ENCODE peak calls at places on chromosome 5, in five cellular contexts. P is endothelial cell of umbilical vein, K is epithelial cell of esophagus, L is glutamatergic neuron, E is right lobe of liver. Y is an unnamed sample.

GRCh38 chr5:132493241-132493640 is 2.7 kb upstream of the IRF1 start:
- DNase-seq in K (no peak), L (no peak), P (no peak), E (no peak), Y (no peak)

GRCh38 chr5:170504598-170505266 is 912 bp downstream of the KCNIP1 start:
- DNase-seq in K (no peak), E (no peak), L (no peak), P (no peak), Y (no peak)

GRCh38 chr5:43523662-43524072 is 8.7 kb upstream of the C5orf34 start:
- DNase-seq in K (no peak), P (no peak), L (no peak), E (no peak), Y (no peak)

GRCh38 chr5:148968311-148968710 is 94.6 kb downstream of the SH3TC2 start:
- DNase-seq in K (no peak), P (no peak), E (no peak), L (no peak), Y (no peak)

GRCh38 chr5:67094476-67095300 is 101.9 kb downstream of the CD180 start:
- DNase-seq in K (peak), L (no peak), E (no peak), P (peak), Y (peak)

GRCh38 chr5:140287776-140288521 is 15.0 kb downstream of the PFDN1 start:
- DNase-seq in E (no peak), L (no peak), P (no peak), K (no peak), Y (no peak)

GRCh38 chr5:78855026-78855425 is 130.1 kb downstream of the ARSB start:
- DNase-seq in K (peak), E (no peak), P (no peak), L (no peak), Y (no peak)

GRCh38 chr5:123708074-123708806 is 196.3 kb downstream of the CSNK1G3 start:
- DNase-seq in E (no peak), K (peak), P (peak), L (no peak), Y (peak)

GRCh38 chr5:129395247-129395646 is 64.9 kb upstream of the ADAMTS19 start:
- DNase-seq in E (no peak), L (no peak), P (no peak), K (no peak), Y (no peak)

GRCh38 chr5:141430332-141431113 is at the start of gene PCDHGA12:
- DNase-seq in E (no peak), K (peak), L (no peak), P (peak), Y (peak)

GRCh38 chr5:150601774-150602345 is 38.6 kb upstream of the SYNPO start:
- DNase-seq in P (no peak), K (no peak), E (peak), L (no peak), Y (no peak)

GRCh38 chr5:125485003-125485641 is 738.7 kb upstream of the ZNF608 start:
- DNase-seq in P (peak), K (peak), L (no peak), E (no peak), Y (peak)

GRCh38 chr5:2038337-2039179 is 155.8 kb upstream of the IRX4 start:
- DNase-seq in L (peak), K (peak), E (peak), P (peak), Y (peak)

GRCh38 chr5:107673368-107674136 is 2.8 kb upstream of the EFNA5 start:
- DNase-seq in K (peak), L (peak), E (peak), P (peak), Y (peak)

GRCh38 chr5:82165740-82166530 is 112.2 kb downstream of the RPS23 start:
- DNase-seq in P (peak), L (peak), K (peak), E (peak), Y (peak)

GRCh38 chr5:37882636-37883035 is 42.8 kb upstream of the GDNF start:
- DNase-seq in K (no peak), L (no peak), P (no peak), E (no peak), Y (no peak)

GRCh38 chr5:102421647-102422046 is 77.2 kb downstream of the SLCO6A1 start:
- DNase-seq in L (no peak), K (no peak), P (no peak), E (peak), Y (peak)

GRCh38 chr5:141805874-141806273 is 72.3 kb downstream of the PCDH1 start:
- DNase-seq in E (no peak), K (no peak), P (peak), L (no peak), Y (no peak)

GRCh38 chr5:42591026-42591425 is 165.6 kb upstream of the CCDC152 start:
- DNase-seq in K (no peak), L (no peak), P (no peak), E (no peak), Y (no peak)

GRCh38 chr5:77168187-77168883 is 42.1 kb upstream of the PDE8B start:
- DNase-seq in E (peak), P (peak), K (no peak), L (no peak), Y (peak)

GRCh38 chr5:32272746-32273145 is 40.0 kb downstream of the MTMR12 start:
- DNase-seq in K (no peak), E (no peak), P (no peak), L (no peak), Y (no peak)

GRCh38 chr5:38423536-38424178 is 132.8 kb downstream of the LIFR start:
- DNase-seq in E (no peak), P (no peak), K (no peak), L (peak), Y (no peak)

GRCh38 chr5:133938039-133938821 is 30.2 kb downstream of the C5orf15 start:
- DNase-seq in P (no peak), L (no peak), K (no peak), E (no peak), Y (no peak)

GRCh38 chr5:144121577-144121976 is 48.9 kb downstream of the YIPF5 start:
- DNase-seq in P (peak), E (no peak), K (no peak), L (no peak), Y (no peak)

GRCh38 chr5:128408622-128409021 is 129.4 kb downstream of the FBN2 start:
- DNase-seq in L (no peak), P (no peak), E (no peak), K (no peak), Y (no peak)

GRCh38 chr5:131379723-131380122 is 115.9 kb downstream of the CDC42SE2 start:
- DNase-seq in K (peak), L (no peak), P (peak), E (peak), Y (no peak)

GRCh38 chr5:169856571-169856970 is 123.7 kb downstream of the INSYN2B start:
- DNase-seq in K (peak), P (peak), L (no peak), E (no peak), Y (peak)

GRCh38 chr5:2666081-2666480 is 85.4 kb downstream of the IRX2 start:
- DNase-seq in K (no peak), E (no peak), L (peak), P (no peak), Y (no peak)

GRCh38 chr5:177362871-177363507 is 5.3 kb downstream of the RGS14 start:
- DNase-seq in P (peak), K (peak), L (peak), E (peak), Y (peak)

GRCh38 chr5:167889276-167889675 is 402.2 kb upstream of the WWC1 start:
- DNase-seq in E (no peak), L (no peak), K (no peak), P (no peak), Y (no peak)
- TF ChIP-seq CTCF in E (no peak), L (no peak), K (no peak), P (no peak), Y (no peak)

DNA sequence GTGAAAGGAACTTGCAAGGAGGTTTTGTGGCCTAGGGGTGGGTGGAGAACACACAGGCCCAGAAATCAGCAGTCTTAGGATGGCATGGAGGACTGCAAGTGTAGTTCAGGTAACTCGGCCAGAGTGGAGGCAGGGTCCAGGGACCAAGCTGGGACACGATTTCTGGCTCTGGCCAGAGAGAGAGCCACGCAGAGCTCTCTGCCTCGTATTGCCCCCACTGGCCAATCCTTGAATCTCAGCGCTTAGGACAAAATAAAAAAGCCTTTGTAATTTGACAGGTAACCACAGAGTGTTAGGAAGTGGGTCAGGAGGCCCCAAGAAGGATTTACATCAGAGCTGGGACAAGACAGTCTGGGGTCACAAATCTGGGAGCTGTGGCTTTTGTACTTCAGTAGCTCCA is 11.7 kb downstream of the MAP3K1 start:
- DNase-seq in L (no peak), E (no peak), K (peak), P (no peak), Y (no peak)
- TF ChIP-seq CTCF in L (peak), E (peak), K (peak), P (peak), Y (peak)

DNA sequence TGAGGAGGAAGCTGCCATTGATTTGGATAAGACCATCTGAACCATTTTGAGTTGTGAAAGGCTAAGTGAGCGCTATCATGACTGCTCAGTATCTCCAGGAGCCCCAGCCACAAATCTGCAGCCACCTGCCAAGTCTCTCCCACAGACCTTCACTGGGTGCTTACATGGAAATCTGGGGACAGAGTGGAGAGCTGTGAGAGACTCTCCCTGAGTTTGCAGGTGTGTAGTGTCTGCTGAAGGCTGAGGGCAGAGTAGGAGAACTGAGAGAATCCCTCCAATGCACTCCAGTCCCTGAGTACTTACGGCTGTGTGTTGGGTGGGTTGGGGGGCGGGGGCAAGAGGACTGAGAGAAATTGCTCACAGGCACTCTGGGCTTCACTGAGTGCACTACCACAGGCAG is 123.7 kb downstream of the PRELID2 start:
- DNase-seq in K (no peak), L (no peak), P (no peak), E (no peak), Y (no peak)
- TF ChIP-seq CTCF in K (no peak), L (no peak), P (no peak), E (no peak), Y (no peak)

DNA sequence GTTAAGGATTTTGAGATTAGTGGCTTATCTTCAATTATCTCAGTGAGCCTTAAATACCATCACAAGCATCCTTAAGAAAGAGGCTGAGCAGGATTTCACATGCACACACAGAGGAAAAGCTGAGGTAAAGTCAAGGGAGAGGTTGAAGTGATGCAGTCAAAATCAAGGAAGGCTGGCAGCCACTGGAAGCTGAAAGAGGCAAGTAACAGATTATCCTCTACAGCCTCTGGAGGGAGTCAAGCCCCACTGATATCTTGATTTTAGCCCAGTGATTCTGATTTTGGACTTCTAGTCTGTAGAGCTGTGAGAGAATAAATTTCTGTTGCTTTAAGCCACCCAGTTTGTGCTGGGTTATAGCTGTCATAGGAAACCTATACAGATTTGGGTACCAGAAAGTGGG is 80.1 kb downstream of the ANKRD31 start:
- DNase-seq in E (no peak), K (peak), L (no peak), P (no peak), Y (peak)
- TF ChIP-seq CTCF in E (no peak), K (peak), L (no peak), P (no peak), Y (no peak)